ENCODE peak calls at places on chromosomes 2 and 18, in four cellular contexts. X is NCI-H1092, F is NCI-H1105, C is nephron progenitor cell. A is an unnamed sample.
A peak's percentile ranks its signal among the peaks of the same experiment; 100 is the strongest.

GRCh38 chr2:27092696-27093429 is 6.3 kb downstream of the KHK start:
- DNase-seq in F (no peak), X (no peak), C (no peak), A (no peak)

GRCh38 chr2:239882335-239882734 is 142.8 kb downstream of the NDUFA10 start:
- DNase-seq in F (peak; percentile 1), X (no peak), C (peak; percentile 71), A (peak; percentile 30)

GRCh38 chr18:78130232-78131195 is 849.1 kb upstream of the SALL3 start:
- DNase-seq in F (no peak), C (no peak), X (no peak), A (no peak)

GRCh38 chr2:219104107-219105050 is 43.7 kb upstream of the IHH start:
- DNase-seq in C (no peak), X (no peak), F (peak; percentile 7), A (peak; percentile 31)

GRCh38 chr2:96764253-96764637 is 3.5 kb downstream of the CNNM4 start:
- DNase-seq in C (no peak), X (no peak), F (no peak), A (no peak)

GRCh38 chr2:24182507-24182906 is 7.7 kb downstream of the FAM228A start:
- DNase-seq in C (no peak), F (no peak), X (no peak), A (no peak)

GRCh38 chr2:57862727-57863126 is 183.9 kb upstream of the VRK2 start:
- DNase-seq in X (no peak), F (no peak), C (no peak), A (no peak)

GRCh38 chr2:219486424-219486959 is 12.2 kb upstream of the GMPPA start:
- DNase-seq in C (peak; percentile 50), F (no peak), X (no peak), A (no peak)

GRCh38 chr18:76619342-76620315 is 124.6 kb upstream of the ZNF516 start:
- DNase-seq in F (peak; percentile 5), X (peak; percentile 50), C (peak; percentile 80), A (no peak)